ENCODE peak calls at places on chromosome 6, in seven cellular contexts. P is iris pigment epithelial cell; R is esophagus squamous epithelium; W is NCI-H460; J is stimulated activated CD4-positive, alpha-beta T cell treated with anti-CD3 and anti-CD28 coated beads, Interleukin-15, amount 100 ng/mL, for 1 hour; Z is upper lobe of right lung; B is SK-N-SH. H is an unnamed sample.

GRCh38 chr6:33694977-33695376 is 16.5 kb downstream of the UQCC2 start:
- DNase-seq in P (no peak), R (no peak), W (no peak), J (no peak), Z (no peak), B (peak), H (no peak)

GRCh38 chr6:125759184-125759902 is 9.9 kb downstream of the HEY2 start:
- DNase-seq in P (no peak), R (no peak), W (no peak), J (no peak), Z (no peak), B (peak), H (no peak)

GRCh38 chr6:155224031-155224451 is 39.8 kb upstream of the CLDN20 start:
- DNase-seq in P (peak), R (no peak), W (peak), J (no peak), Z (no peak), B (no peak), H (no peak)

GRCh38 chr6:88480822-88481221 is 314.7 kb upstream of the CNR1 start:
- DNase-seq in P (no peak), R (no peak), W (no peak), J (no peak), Z (no peak), B (no peak), H (no peak)

GRCh38 chr6:132354517-132355167 is 46.6 kb downstream of the MOXD1 start:
- DNase-seq in P (peak), R (peak), W (no peak), J (no peak), Z (no peak), B (no peak), H (no peak)

GRCh38 chr6:81381382-81381916 is 371.0 kb downstream of the TENT5A start:
- DNase-seq in P (no peak), R (no peak), W (no peak), J (no peak), Z (no peak), B (no peak), H (no peak)

GRCh38 chr6:151389640-151390275 is 1.6 kb downstream of the ZBTB2 start:
- DNase-seq in P (peak), R (peak), W (no peak), J (no peak), Z (peak), B (peak), H (peak)

GRCh38 chr6:132569170-132569569 is 952 bp upstream of the TAAR6 start:
- DNase-seq in P (no peak), R (no peak), W (no peak), J (no peak), Z (no peak), B (no peak), H (no peak)

GRCh38 chr6:144921206-144921975 is 636.3 kb downstream of the UTRN start:
- DNase-seq in P (no peak), R (no peak), W (no peak), J (no peak), Z (no peak), B (no peak), H (peak)

GRCh38 chr6:152244998-152245630 is 392.0 kb downstream of the SYNE1 start:
- DNase-seq in P (peak), R (no peak), W (no peak), J (no peak), Z (no peak), B (no peak), H (no peak)

GRCh38 chr6:52403627-52404026 is 16.5 kb upstream of the EFHC1 start:
- DNase-seq in P (no peak), R (no peak), W (no peak), J (no peak), Z (no peak), B (peak), H (peak)

GRCh38 chr6:53252177-53252692 is 96.5 kb downstream of the ELOVL5 start:
- DNase-seq in P (no peak), R (no peak), W (no peak), J (no peak), Z (no peak), B (no peak), H (no peak)

H was measured in LoVo.